ENCODE peak calls at places on chromosomes 7 and 10, in five cellular contexts. One of them, this sample, is unnamed.

GRCh38 chr7:122988333-122988732 is 7.2 kb downstream of the TAS2R16 start:
- DNase-seq in activated CD4-positive, CD25-positive, alpha-beta regulatory T cell treated with anti-CD3 and anti-CD28 coated beads, Interleukin-2, amount 50 U/mL, for 72 hours: no peak
- DNase-seq in M059J: no peak
- DNase-seq in endothelial cell of umbilical vein: no peak
- DNase-seq in NCI-H460: no peak
- DNase-seq in this sample: no peak

GRCh38 chr7:51316262-51316665 is 345 bp downstream of the COBL start:
- DNase-seq in endothelial cell of umbilical vein: no peak
- DNase-seq in NCI-H460: no peak
- DNase-seq in activated CD4-positive, CD25-positive, alpha-beta regulatory T cell treated with anti-CD3 and anti-CD28 coated beads, Interleukin-2, amount 50 U/mL, for 72 hours: no peak
- DNase-seq in M059J: no peak
- DNase-seq in this sample: no peak

GRCh38 chr10:102342958-102343357 is 52.5 kb upstream of the NFKB2 start:
- DNase-seq in M059J: peak; percentile 85
- DNase-seq in activated CD4-positive, CD25-positive, alpha-beta regulatory T cell treated with anti-CD3 and anti-CD28 coated beads, Interleukin-2, amount 50 U/mL, for 72 hours: no peak
- DNase-seq in NCI-H460: no peak
- DNase-seq in endothelial cell of umbilical vein: peak; percentile 77
- DNase-seq in this sample: peak; percentile 90

GRCh38 chr10:44906476-44906875 is 4.7 kb upstream of the TMEM72 start:
- DNase-seq in activated CD4-positive, CD25-positive, alpha-beta regulatory T cell treated with anti-CD3 and anti-CD28 coated beads, Interleukin-2, amount 50 U/mL, for 72 hours: no peak
- DNase-seq in NCI-H460: no peak
- DNase-seq in endothelial cell of umbilical vein: no peak
- DNase-seq in M059J: peak; percentile 24
- DNase-seq in this sample: no peak

GRCh38 chr10:96493254-96493653 is 20.5 kb downstream of the TLL2 start:
- DNase-seq in NCI-H460: no peak
- DNase-seq in M059J: no peak
- DNase-seq in endothelial cell of umbilical vein: no peak
- DNase-seq in activated CD4-positive, CD25-positive, alpha-beta regulatory T cell treated with anti-CD3 and anti-CD28 coated beads, Interleukin-2, amount 50 U/mL, for 72 hours: no peak
- DNase-seq in this sample: no peak

GRCh38 chr10:93806882-93807281 is 49.1 kb downstream of the LGI1 start:
- DNase-seq in NCI-H460: no peak
- DNase-seq in M059J: no peak
- DNase-seq in activated CD4-positive, CD25-positive, alpha-beta regulatory T cell treated with anti-CD3 and anti-CD28 coated beads, Interleukin-2, amount 50 U/mL, for 72 hours: no peak
- DNase-seq in endothelial cell of umbilical vein: no peak
- DNase-seq in this sample: peak; percentile 44

GRCh38 chr7:31133497-31133896 is 81.4 kb downstream of the ADCYAP1R1 start:
- DNase-seq in NCI-H460: no peak
- DNase-seq in activated CD4-positive, CD25-positive, alpha-beta regulatory T cell treated with anti-CD3 and anti-CD28 coated beads, Interleukin-2, amount 50 U/mL, for 72 hours: no peak
- DNase-seq in endothelial cell of umbilical vein: no peak
- DNase-seq in M059J: no peak
- DNase-seq in this sample: no peak

GRCh38 chr7:8702807-8703206 is 269.4 kb downstream of the NXPH1 start:
- DNase-seq in activated CD4-positive, CD25-positive, alpha-beta regulatory T cell treated with anti-CD3 and anti-CD28 coated beads, Interleukin-2, amount 50 U/mL, for 72 hours: no peak
- DNase-seq in endothelial cell of umbilical vein: no peak
- DNase-seq in NCI-H460: no peak
- DNase-seq in M059J: no peak
- DNase-seq in this sample: no peak

GRCh38 chr7:27156901-27157716 is 634 bp upstream of the HOXA7 start:
- DNase-seq in activated CD4-positive, CD25-positive, alpha-beta regulatory T cell treated with anti-CD3 and anti-CD28 coated beads, Interleukin-2, amount 50 U/mL, for 72 hours: peak; percentile 30
- DNase-seq in M059J: no peak
- DNase-seq in NCI-H460: no peak
- DNase-seq in endothelial cell of umbilical vein: peak; percentile 72
- DNase-seq in this sample: no peak

GRCh38 chr7:13832346-13832745 is 157.1 kb downstream of the ETV1 start:
- DNase-seq in endothelial cell of umbilical vein: no peak
- DNase-seq in M059J: no peak
- DNase-seq in NCI-H460: no peak
- DNase-seq in activated CD4-positive, CD25-positive, alpha-beta regulatory T cell treated with anti-CD3 and anti-CD28 coated beads, Interleukin-2, amount 50 U/mL, for 72 hours: no peak
- DNase-seq in this sample: no peak

GRCh38 chr10:71694567-71694968 is 25.0 kb downstream of the C10orf105 start:
- DNase-seq in M059J: no peak
- DNase-seq in NCI-H460: no peak
- DNase-seq in activated CD4-positive, CD25-positive, alpha-beta regulatory T cell treated with anti-CD3 and anti-CD28 coated beads, Interleukin-2, amount 50 U/mL, for 72 hours: no peak
- DNase-seq in endothelial cell of umbilical vein: peak; percentile 11
- DNase-seq in this sample: no peak

GRCh38 chr7:130491841-130492518 is at the start of gene MEST:
- DNase-seq in endothelial cell of umbilical vein: peak; percentile 21
- DNase-seq in NCI-H460: no peak
- DNase-seq in activated CD4-positive, CD25-positive, alpha-beta regulatory T cell treated with anti-CD3 and anti-CD28 coated beads, Interleukin-2, amount 50 U/mL, for 72 hours: no peak
- DNase-seq in M059J: peak; percentile 51
- DNase-seq in this sample: peak; percentile 40

GRCh38 chr10:14382022-14382421 is 51.3 kb upstream of the FRMD4A start:
- DNase-seq in endothelial cell of umbilical vein: peak; percentile 66
- DNase-seq in NCI-H460: no peak
- DNase-seq in M059J: peak; percentile 43
- DNase-seq in activated CD4-positive, CD25-positive, alpha-beta regulatory T cell treated with anti-CD3 and anti-CD28 coated beads, Interleukin-2, amount 50 U/mL, for 72 hours: no peak
- DNase-seq in this sample: peak; percentile 80

GRCh38 chr10:119370972-119371703 is 163.8 kb downstream of the GRK5 start:
- DNase-seq in endothelial cell of umbilical vein: peak; percentile 90
- DNase-seq in NCI-H460: no peak
- DNase-seq in M059J: peak; percentile 82
- DNase-seq in activated CD4-positive, CD25-positive, alpha-beta regulatory T cell treated with anti-CD3 and anti-CD28 coated beads, Interleukin-2, amount 50 U/mL, for 72 hours: no peak
- DNase-seq in this sample: peak; percentile 60

GRCh38 chr7:65307651-65308299 is 65.9 kb upstream of the ZNF92 start:
- DNase-seq in activated CD4-positive, CD25-positive, alpha-beta regulatory T cell treated with anti-CD3 and anti-CD28 coated beads, Interleukin-2, amount 50 U/mL, for 72 hours: no peak
- DNase-seq in NCI-H460: peak; percentile 60
- DNase-seq in M059J: peak; percentile 67
- DNase-seq in endothelial cell of umbilical vein: peak; percentile 68
- DNase-seq in this sample: peak; percentile 38

GRCh38 chr10:28853195-28853594 is 175.9 kb downstream of the BAMBI start:
- DNase-seq in NCI-H460: no peak
- DNase-seq in M059J: peak; percentile 63
- DNase-seq in activated CD4-positive, CD25-positive, alpha-beta regulatory T cell treated with anti-CD3 and anti-CD28 coated beads, Interleukin-2, amount 50 U/mL, for 72 hours: no peak
- DNase-seq in endothelial cell of umbilical vein: no peak
- DNase-seq in this sample: peak; percentile 41

GRCh38 chr7:130893441-130893894 is 159.5 kb upstream of the KLF14 start:
- DNase-seq in activated CD4-positive, CD25-positive, alpha-beta regulatory T cell treated with anti-CD3 and anti-CD28 coated beads, Interleukin-2, amount 50 U/mL, for 72 hours: no peak
- DNase-seq in M059J: peak; percentile 83
- DNase-seq in NCI-H460: no peak
- DNase-seq in endothelial cell of umbilical vein: no peak
- DNase-seq in this sample: peak; percentile 79

GRCh38 chr10:61902448-61903183 is 1.1 kb downstream of the ARID5B start:
- DNase-seq in activated CD4-positive, CD25-positive, alpha-beta regulatory T cell treated with anti-CD3 and anti-CD28 coated beads, Interleukin-2, amount 50 U/mL, for 72 hours: peak; percentile 37
- DNase-seq in M059J: peak; percentile 68
- DNase-seq in NCI-H460: no peak
- DNase-seq in endothelial cell of umbilical vein: peak; percentile 84
- DNase-seq in this sample: peak; percentile 63

GRCh38 chr10:103512591-103513382 is 19.3 kb downstream of the NEURL1 start:
- DNase-seq in NCI-H460: no peak
- DNase-seq in M059J: no peak
- DNase-seq in activated CD4-positive, CD25-positive, alpha-beta regulatory T cell treated with anti-CD3 and anti-CD28 coated beads, Interleukin-2, amount 50 U/mL, for 72 hours: no peak
- DNase-seq in endothelial cell of umbilical vein: no peak
- DNase-seq in this sample: no peak

GRCh38 chr7:136228185-136228584 is 251.0 kb upstream of the MTPN start:
- DNase-seq in activated CD4-positive, CD25-positive, alpha-beta regulatory T cell treated with anti-CD3 and anti-CD28 coated beads, Interleukin-2, amount 50 U/mL, for 72 hours: no peak
- DNase-seq in endothelial cell of umbilical vein: no peak
- DNase-seq in M059J: peak; percentile 25
- DNase-seq in NCI-H460: no peak
- DNase-seq in this sample: no peak

GRCh38 chr10:1657500-1657899 is 79.8 kb downstream of the ADARB2 start:
- DNase-seq in activated CD4-positive, CD25-positive, alpha-beta regulatory T cell treated with anti-CD3 and anti-CD28 coated beads, Interleukin-2, amount 50 U/mL, for 72 hours: no peak
- DNase-seq in endothelial cell of umbilical vein: no peak
- DNase-seq in NCI-H460: no peak
- DNase-seq in M059J: no peak
- DNase-seq in this sample: no peak

GRCh38 chr7:103148994-103149807 is at the start of gene NAPEPLD:
- DNase-seq in endothelial cell of umbilical vein: peak; percentile 90
- DNase-seq in M059J: peak; percentile 92
- DNase-seq in NCI-H460: peak; percentile 84
- DNase-seq in activated CD4-positive, CD25-positive, alpha-beta regulatory T cell treated with anti-CD3 and anti-CD28 coated beads, Interleukin-2, amount 50 U/mL, for 72 hours: peak; percentile 81
- DNase-seq in this sample: peak; percentile 82

GRCh38 chr7:36280840-36281812 is 108.5 kb upstream of the ANLN start:
- DNase-seq in activated CD4-positive, CD25-positive, alpha-beta regulatory T cell treated with anti-CD3 and anti-CD28 coated beads, Interleukin-2, amount 50 U/mL, for 72 hours: no peak
- DNase-seq in M059J: peak; percentile 88
- DNase-seq in NCI-H460: no peak
- DNase-seq in endothelial cell of umbilical vein: peak; percentile 49
- DNase-seq in this sample: peak; percentile 87

GRCh38 chr10:44385423-44385725 is 477 bp upstream of the CXCL12 start:
- DNase-seq in M059J: no peak
- DNase-seq in activated CD4-positive, CD25-positive, alpha-beta regulatory T cell treated with anti-CD3 and anti-CD28 coated beads, Interleukin-2, amount 50 U/mL, for 72 hours: no peak
- DNase-seq in NCI-H460: no peak
- DNase-seq in endothelial cell of umbilical vein: no peak
- DNase-seq in this sample: no peak

GRCh38 chr10:16612148-16612742 is 90.6 kb upstream of the C1QL3 start:
- DNase-seq in endothelial cell of umbilical vein: peak; percentile 35
- DNase-seq in NCI-H460: peak; percentile 33
- DNase-seq in M059J: peak; percentile 25
- DNase-seq in activated CD4-positive, CD25-positive, alpha-beta regulatory T cell treated with anti-CD3 and anti-CD28 coated beads, Interleukin-2, amount 50 U/mL, for 72 hours: no peak
- DNase-seq in this sample: peak; percentile 33

GRCh38 chr10:112583236-112583919 is 136.4 kb downstream of the VTI1A start:
- DNase-seq in NCI-H460: no peak
- DNase-seq in endothelial cell of umbilical vein: no peak
- DNase-seq in M059J: no peak
- DNase-seq in activated CD4-positive, CD25-positive, alpha-beta regulatory T cell treated with anti-CD3 and anti-CD28 coated beads, Interleukin-2, amount 50 U/mL, for 72 hours: no peak
- DNase-seq in this sample: no peak

GRCh38 chr10:103890194-103890658 is 27.8 kb downstream of the STN1 start:
- DNase-seq in endothelial cell of umbilical vein: peak; percentile 24
- DNase-seq in M059J: peak; percentile 32
- DNase-seq in NCI-H460: no peak
- DNase-seq in activated CD4-positive, CD25-positive, alpha-beta regulatory T cell treated with anti-CD3 and anti-CD28 coated beads, Interleukin-2, amount 50 U/mL, for 72 hours: no peak
- DNase-seq in this sample: no peak

GRCh38 chr10:87000491-87000890 is 19.6 kb upstream of the FAM25A start:
- DNase-seq in activated CD4-positive, CD25-positive, alpha-beta regulatory T cell treated with anti-CD3 and anti-CD28 coated beads, Interleukin-2, amount 50 U/mL, for 72 hours: no peak
- DNase-seq in endothelial cell of umbilical vein: peak; percentile 4
- DNase-seq in NCI-H460: no peak
- DNase-seq in M059J: peak; percentile 29
- DNase-seq in this sample: no peak

GRCh38 chr7:143485500-143485899 is 7.8 kb downstream of the TAS2R41 start:
- DNase-seq in endothelial cell of umbilical vein: no peak
- DNase-seq in M059J: no peak
- DNase-seq in NCI-H460: no peak
- DNase-seq in activated CD4-positive, CD25-positive, alpha-beta regulatory T cell treated with anti-CD3 and anti-CD28 coated beads, Interleukin-2, amount 50 U/mL, for 72 hours: no peak
- DNase-seq in this sample: peak; percentile 58

GRCh38 chr7:134212576-134213546 is 85.7 kb downstream of the LRGUK start:
- DNase-seq in endothelial cell of umbilical vein: peak; percentile 57
- DNase-seq in M059J: peak; percentile 36
- DNase-seq in activated CD4-positive, CD25-positive, alpha-beta regulatory T cell treated with anti-CD3 and anti-CD28 coated beads, Interleukin-2, amount 50 U/mL, for 72 hours: no peak
- DNase-seq in NCI-H460: no peak
- DNase-seq in this sample: no peak

GRCh38 chr7:110918949-110919548 is 171.9 kb upstream of the LRRN3 start:
- DNase-seq in activated CD4-positive, CD25-positive, alpha-beta regulatory T cell treated with anti-CD3 and anti-CD28 coated beads, Interleukin-2, amount 50 U/mL, for 72 hours: no peak
- DNase-seq in NCI-H460: no peak
- DNase-seq in endothelial cell of umbilical vein: no peak
- DNase-seq in M059J: no peak
- DNase-seq in this sample: no peak

GRCh38 chr10:61125560-61126250 is 181.7 kb upstream of the RHOBTB1 start:
- DNase-seq in NCI-H460: no peak
- DNase-seq in M059J: no peak
- DNase-seq in activated CD4-positive, CD25-positive, alpha-beta regulatory T cell treated with anti-CD3 and anti-CD28 coated beads, Interleukin-2, amount 50 U/mL, for 72 hours: no peak
- DNase-seq in endothelial cell of umbilical vein: no peak
- DNase-seq in this sample: no peak

GRCh38 chr7:70346844-70347462 is 748.7 kb downstream of the AUTS2 start:
- DNase-seq in activated CD4-positive, CD25-positive, alpha-beta regulatory T cell treated with anti-CD3 and anti-CD28 coated beads, Interleukin-2, amount 50 U/mL, for 72 hours: no peak
- DNase-seq in endothelial cell of umbilical vein: no peak
- DNase-seq in NCI-H460: no peak
- DNase-seq in M059J: no peak
- DNase-seq in this sample: no peak